ENCODE peak calls at places on chromosomes 5 and 9, in six cellular contexts. A, U, D, W, I and G are unnamed samples.

GRCh38 chr5:15933481-15934207 is 245.9 kb downstream of the MARCHF11 start:
- DNase-seq in I (no peak), W (no peak), A (no peak), U (no peak), D (no peak), G (no peak)

GRCh38 chr5:171152382-171152781 is 156.7 kb upstream of the TLX3 start:
- DNase-seq in I (no peak), U (no peak), W (peak), A (no peak), D (peak), G (no peak)

GRCh38 chr9:83456226-83456625 is 82.0 kb downstream of the FRMD3 start:
- DNase-seq in W (no peak), D (no peak), A (no peak), I (no peak), U (no peak), G (no peak)

GRCh38 chr5:32942225-32942989 is 231.3 kb downstream of the NPR3 start:
- DNase-seq in D (peak), A (no peak), W (peak), I (no peak), U (peak), G (no peak)

GRCh38 chr9:108466238-108466637 is 389.5 kb downstream of the ACTL7B start:
- DNase-seq in D (no peak), W (no peak), A (no peak), U (no peak), I (no peak), G (no peak)

GRCh38 chr9:81771606-81772005 is 82.3 kb upstream of the TLE1 start:
- DNase-seq in U (no peak), D (peak), I (no peak), W (peak), A (no peak), G (no peak)

GRCh38 chr5:75235711-75236110 is 967 bp downstream of the ANKRD31 start:
- DNase-seq in I (no peak), W (no peak), D (no peak), U (no peak), A (no peak), G (no peak)

GRCh38 chr9:117458066-117458465 is 43.2 kb upstream of the ASTN2 start:
- DNase-seq in A (no peak), D (no peak), W (no peak), U (no peak), I (no peak), G (no peak)

GRCh38 chr9:136694865-136695247 is 7.6 kb upstream of the AGPAT2 start:
- DNase-seq in I (no peak), A (no peak), W (no peak), D (no peak), U (no peak), G (no peak)

GRCh38 chr5:169499990-169500389 is 83.6 kb upstream of the SPDL1 start:
- DNase-seq in W (no peak), U (no peak), D (no peak), A (no peak), I (no peak), G (no peak)

GRCh38 chr9:28539432-28539831 is 966.2 kb upstream of the C9orf72 start:
- DNase-seq in W (no peak), I (no peak), U (no peak), A (no peak), D (no peak), G (no peak)

GRCh38 chr5:69492391-69493234 is at the start of gene OCLN:
- DNase-seq in I (peak), A (no peak), D (no peak), U (peak), W (no peak), G (no peak)

GRCh38 chr9:90219548-90220118 is 423.0 kb downstream of the DIRAS2 start:
- DNase-seq in I (no peak), A (no peak), U (peak), W (no peak), D (no peak), G (no peak)

GRCh38 chr9:124471761-124472160 is 21.5 kb downstream of the ADGRD2 start:
- DNase-seq in W (no peak), U (no peak), A (no peak), D (no peak), I (no peak), G (no peak)

GRCh38 chr5:14896091-14896490 is 24.5 kb upstream of the ANKH start:
- DNase-seq in D (no peak), W (no peak), U (no peak), A (no peak), I (no peak), G (no peak)

GRCh38 chr9:101417977-101418376 is 17.6 kb downstream of the ALDOB start:
- DNase-seq in U (no peak), D (no peak), I (no peak), W (no peak), A (no peak), G (no peak)

GRCh38 chr9:104386425-104387069 is 117.5 kb upstream of the OR13F1 start:
- DNase-seq in U (peak), I (no peak), W (peak), D (peak), A (no peak), G (no peak)

GRCh38 chr5:13143630-13144029 is 800.9 kb downstream of the DNAH5 start:
- DNase-seq in A (no peak), U (no peak), D (no peak), I (no peak), W (no peak), G (no peak)

GRCh38 chr5:66856041-66856805 is 260.0 kb downstream of the MAST4 start:
- DNase-seq in W (no peak), A (no peak), U (no peak), D (no peak), I (no peak), G (no peak)

GRCh38 chr5:29208026-29208425 is 1985.5 kb upstream of the CDH6 start:
- DNase-seq in W (no peak), U (no peak), I (no peak), D (no peak), A (no peak), G (no peak)

GRCh38 chr9:97980479-97980803 is 2.7 kb upstream of the ANP32B start:
- DNase-seq in I (peak), W (no peak), D (peak), A (no peak), U (no peak), G (no peak)

GRCh38 chr9:92444841-92445240 is 20.6 kb upstream of the OMD start:
- DNase-seq in I (no peak), A (no peak), D (no peak), W (no peak), U (no peak), G (no peak)

GRCh38 chr5:72121753-72122445 is 14.6 kb downstream of the MAP1B start:
- DNase-seq in D (no peak), A (no peak), U (no peak), I (no peak), W (no peak), G (no peak)

GRCh38 chr9:89808076-89808701 is 203.4 kb downstream of the GADD45G start:
- DNase-seq in W (no peak), D (no peak), A (no peak), I (no peak), U (no peak), G (no peak)

GRCh38 chr9:85925493-85925892 is 15.5 kb upstream of the NAA35 start:
- DNase-seq in U (no peak), D (no peak), A (no peak), W (no peak), I (no peak), G (no peak)

GRCh38 chr5:68257207-68257606 is 41.7 kb downstream of the PIK3R1 start:
- DNase-seq in D (no peak), I (no peak), W (no peak), A (no peak), U (no peak), G (no peak)

GRCh38 chr5:65867509-65868195 is 58.7 kb upstream of the ERBIN start:
- DNase-seq in U (peak), I (no peak), D (no peak), W (peak), A (no peak), G (no peak)

GRCh38 chr5:140549237-140550144 is 2.0 kb downstream of the EIF4EBP3 start:
- DNase-seq in I (no peak), A (no peak), U (no peak), W (peak), D (peak), G (peak)

GRCh38 chr5:102130890-102131289 is 165.2 kb downstream of the SLCO4C1 start:
- DNase-seq in D (no peak), I (no peak), A (no peak), W (no peak), U (no peak), G (no peak)

GRCh38 chr9:5629312-5630037 is 568 bp downstream of the RIC1 start:
- DNase-seq in I (peak), W (no peak), A (no peak), D (peak), U (no peak), G (no peak)

GRCh38 chr5:9361835-9362234 is 184.0 kb downstream of the SEMA5A start:
- DNase-seq in U (peak), A (no peak), D (peak), I (no peak), W (peak), G (no peak)

GRCh38 chr5:43040287-43041098 is at the start of gene ANXA2R:
- DNase-seq in I (peak), D (peak), U (peak), A (peak), W (peak), G (peak)

GRCh38 chr9:71716138-71716909 is 52.0 kb downstream of the CEMIP2 start:
- DNase-seq in W (no peak), A (no peak), U (no peak), D (peak), I (no peak), G (no peak)

GRCh38 chr5:45062044-45062443 is 253.3 kb downstream of the MRPS30 start:
- DNase-seq in W (no peak), D (no peak), A (no peak), I (no peak), U (no peak), G (no peak)

GRCh38 chr5:58085800-58086199 is 374.1 kb downstream of the PLK2 start:
- DNase-seq in D (peak), A (no peak), I (no peak), U (no peak), W (peak), G (no peak)

GRCh38 chr5:59517926-59518585 is 375.5 kb downstream of the PDE4D start:
- DNase-seq in U (no peak), D (peak), W (peak), I (no peak), A (no peak), G (no peak)

GRCh38 chr5:73948720-73949119 is 322.7 kb downstream of the ARHGEF28 start:
- DNase-seq in I (no peak), D (peak), A (no peak), U (no peak), W (peak), G (no peak)

GRCh38 chr5:149963722-149964121 is 3.2 kb downstream of the SLC26A2 start:
- DNase-seq in A (no peak), U (no peak), D (no peak), I (no peak), W (no peak), G (no peak)
- TF ChIP-seq CTCF in A (no peak), U (no peak), D (no peak), I (no peak), W (no peak), G (no peak)

GRCh38 chr5:180718810-180719453 is 20.9 kb downstream of the OR2Y1 start:
- DNase-seq in A (no peak), D (peak), W (peak), U (peak), I (no peak), G (no peak)

GRCh38 chr5:180723936-180724335 is 15.9 kb downstream of the OR2Y1 start:
- DNase-seq in A (no peak), I (no peak), D (no peak), W (no peak), U (no peak), G (no peak)

GRCh38 chr5:180717989-180718388 is 21.9 kb downstream of the OR2Y1 start:
- DNase-seq in U (no peak), D (no peak), W (no peak), I (no peak), A (no peak), G (no peak)

GRCh38 chr5:180719781-180720180 is 20.1 kb downstream of the OR2Y1 start:
- DNase-seq in U (no peak), W (no peak), I (no peak), A (no peak), D (no peak), G (no peak)

GRCh38 chr5:180720501-180720900 is 19.4 kb downstream of the OR2Y1 start:
- DNase-seq in W (no peak), U (no peak), I (no peak), D (no peak), A (no peak), G (no peak)
- TF ChIP-seq CTCF in W (no peak), U (no peak), I (no peak), D (no peak), A (no peak), G (no peak)

DNA sequence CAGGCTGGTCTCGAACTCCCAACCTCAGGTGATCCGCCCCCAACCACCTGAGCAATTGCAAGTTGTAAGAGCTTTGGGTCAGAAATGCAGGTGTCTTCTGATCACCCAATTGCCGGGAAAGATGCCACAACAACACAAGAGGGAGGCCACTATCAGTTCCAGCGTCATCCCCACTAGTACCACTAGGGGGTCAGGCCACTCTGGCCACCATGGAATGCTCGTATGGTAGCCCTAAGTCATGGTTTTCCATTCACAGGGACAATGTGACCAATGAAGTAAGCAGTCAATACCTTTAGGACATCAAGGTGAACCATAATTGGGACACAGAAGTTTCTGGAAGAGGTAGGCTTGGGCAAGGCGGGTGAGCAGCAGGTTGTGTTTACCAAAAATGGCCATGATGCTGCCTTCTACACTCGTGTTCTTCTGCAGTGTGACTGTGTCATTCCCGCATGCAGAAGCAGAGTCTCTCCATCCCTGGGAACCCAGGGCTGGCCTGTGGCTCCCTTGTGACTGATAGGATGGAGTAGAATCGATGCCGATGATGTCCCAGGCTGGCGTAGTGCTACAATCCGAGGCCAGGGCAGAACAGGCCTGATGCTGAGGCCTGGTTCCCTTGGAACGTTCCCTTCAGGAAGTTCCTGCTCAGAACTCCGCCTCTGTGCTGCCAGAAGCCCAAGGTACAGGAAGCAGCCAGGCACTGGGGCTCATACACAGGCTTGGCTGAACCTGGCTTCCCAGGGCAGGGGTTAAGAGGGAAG is 42.2 kb upstream of the ANKRD33B start:
- DNase-seq in U (no peak), D (no peak), W (no peak), A (no peak), I (no peak), G (no peak)
- TF ChIP-seq CTCF in U (peak), D (no peak), W (peak), A (peak), I (no peak), G (peak)

GRCh38 chr5:26482076-26482816 is 556.1 kb downstream of the CDH9 start:
- DNase-seq in U (no peak), A (no peak), I (no peak), D (no peak), W (no peak), G (no peak)

GRCh38 chr5:26487553-26487952 is 550.8 kb downstream of the CDH9 start:
- DNase-seq in D (no peak), U (no peak), A (no peak), W (no peak), I (no peak), G (no peak)

GRCh38 chr5:26486631-26487030 is 551.8 kb downstream of the CDH9 start:
- DNase-seq in A (no peak), W (no peak), U (no peak), D (no peak), I (no peak), G (no peak)

GRCh38 chr5:26482817-26483375 is 555.5 kb downstream of the CDH9 start:
- DNase-seq in U (peak), D (no peak), A (no peak), I (no peak), W (no peak), G (no peak)
- TF ChIP-seq CTCF in U (peak), D (no peak), A (no peak), I (peak), W (peak), G (no peak)

GRCh38 chr5:77431719-77432118 is 60.4 kb downstream of the WDR41 start:
- DNase-seq in W (peak), I (no peak), A (no peak), U (no peak), D (no peak), G (no peak)

GRCh38 chr5:77430726-77431125 is 61.4 kb downstream of the WDR41 start:
- DNase-seq in D (no peak), A (no peak), W (peak), U (no peak), I (no peak), G (no peak)

GRCh38 chr5:77428033-77428432 is 64.1 kb downstream of the WDR41 start:
- DNase-seq in D (no peak), I (no peak), W (no peak), A (no peak), U (no peak), G (no peak)

GRCh38 chr5:77428526-77428925 is 63.6 kb downstream of the WDR41 start:
- DNase-seq in D (peak), W (peak), A (no peak), U (no peak), I (no peak), G (no peak)

DNA sequence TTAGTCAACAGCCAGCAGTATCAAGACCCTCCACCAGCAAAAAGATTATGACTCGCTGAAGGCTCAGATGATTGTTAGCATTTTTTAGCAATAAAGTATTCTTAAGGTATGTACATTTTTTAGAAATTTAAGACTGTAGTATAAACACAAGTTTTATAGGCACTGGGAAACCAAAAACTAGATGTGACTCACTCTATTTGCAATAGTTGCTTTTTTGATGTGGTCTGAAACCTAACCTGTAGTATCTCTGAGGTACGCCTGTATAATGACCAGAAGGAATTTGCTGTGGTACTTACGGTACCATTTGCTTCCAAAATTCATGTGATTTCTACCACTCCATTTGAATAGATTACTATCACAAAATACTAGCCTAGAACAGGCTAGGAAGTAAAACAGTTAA is 60.8 kb downstream of the WDR41 start:
- DNase-seq in A (no peak), D (no peak), W (peak), I (no peak), U (no peak), G (no peak)
- TF ChIP-seq CTCF in A (no peak), D (no peak), W (no peak), I (no peak), U (no peak), G (no peak)

GRCh38 chr5:37850128-37850865 is 10.5 kb upstream of the GDNF start:
- DNase-seq in W (peak), A (no peak), I (no peak), U (no peak), D (peak), G (no peak)
- TF ChIP-seq CTCF in W (no peak), A (no peak), I (no peak), U (no peak), D (no peak), G (no peak)